ENCODE peak calls at places on chromosomes 6 and 20, in eight cellular contexts. J, E, K, W, C, P, Q and T are unnamed samples.

GRCh38 chr6:74410630-74411029 is 714.6 kb downstream of the CD109 start:
- DNase-seq in J (peak; percentile 3), E (no peak), K (no peak), W (peak; percentile 62), C (no peak), P (no peak), Q (no peak), T (peak; percentile 7)

GRCh38 chr6:28443112-28443773 is at the start of gene ZSCAN23:
- DNase-seq in J (peak; percentile 90), E (peak; percentile 69), K (peak; percentile 85), W (peak; percentile 48), C (peak; percentile 94), P (peak; percentile 92), Q (peak; percentile 88), T (peak; percentile 93)

GRCh38 chr6:130075879-130076278 is 57.5 kb downstream of the L3MBTL3 start:
- DNase-seq in J (peak; percentile 8), E (no peak), K (no peak), W (no peak), C (no peak), P (no peak), Q (no peak), T (peak; percentile 30)

GRCh38 chr6:167469655-167470054 is 144.8 kb downstream of the TTLL2 start:
- DNase-seq in J (no peak), E (no peak), K (no peak), W (no peak), C (no peak), P (no peak), Q (no peak), T (no peak)

GRCh38 chr6:139977887-139978332 is 603.5 kb upstream of the CITED2 start:
- DNase-seq in J (peak; percentile 62), E (no peak), K (no peak), W (peak; percentile 76), C (peak; percentile 96), P (no peak), Q (peak; percentile 89), T (peak; percentile 75)

GRCh38 chr20:50678213-50678898 is 13.0 kb downstream of the RIPOR3 start:
- DNase-seq in J (no peak), E (peak; percentile 81), K (peak; percentile 86), W (no peak), C (peak; percentile 85), P (no peak), Q (peak; percentile 75), T (no peak)

GRCh38 chr20:63246490-63247284 is 7.6 kb downstream of the NKAIN4 start:
- DNase-seq in J (no peak), E (peak; percentile 81), K (peak; percentile 91), W (no peak), C (no peak), P (no peak), Q (no peak), T (no peak)

GRCh38 chr6:15769471-15770088 is 106.8 kb upstream of the DTNBP1 start:
- DNase-seq in J (peak; percentile 11), E (no peak), K (no peak), W (no peak), C (no peak), P (no peak), Q (no peak), T (no peak)

GRCh38 chr6:88605271-88605670 is 358.1 kb downstream of the RNGTT start:
- DNase-seq in J (no peak), E (no peak), K (no peak), W (no peak), C (no peak), P (no peak), Q (no peak), T (no peak)

GRCh38 chr20:1266167-1266973 is at the start of gene SNPH:
- DNase-seq in J (peak; percentile 75), E (peak; percentile 83), K (peak; percentile 82), W (no peak), C (peak; percentile 79), P (peak; percentile 73), Q (peak; percentile 82), T (peak; percentile 68)

GRCh38 chr20:1265916-1266166 is 253 bp upstream of the SNPH start:
- DNase-seq in J (no peak), E (no peak), K (no peak), W (no peak), C (no peak), P (no peak), Q (no peak), T (no peak)

GRCh38 chr20:1265226-1265915 is 723 bp upstream of the SNPH start:
- DNase-seq in J (no peak), E (no peak), K (no peak), W (no peak), C (no peak), P (no peak), Q (no peak), T (no peak)

GRCh38 chr20:1267809-1268374 is 1.8 kb downstream of the SNPH start:
- DNase-seq in J (no peak), E (no peak), K (no peak), W (no peak), C (no peak), P (no peak), Q (no peak), T (no peak)

DNA sequence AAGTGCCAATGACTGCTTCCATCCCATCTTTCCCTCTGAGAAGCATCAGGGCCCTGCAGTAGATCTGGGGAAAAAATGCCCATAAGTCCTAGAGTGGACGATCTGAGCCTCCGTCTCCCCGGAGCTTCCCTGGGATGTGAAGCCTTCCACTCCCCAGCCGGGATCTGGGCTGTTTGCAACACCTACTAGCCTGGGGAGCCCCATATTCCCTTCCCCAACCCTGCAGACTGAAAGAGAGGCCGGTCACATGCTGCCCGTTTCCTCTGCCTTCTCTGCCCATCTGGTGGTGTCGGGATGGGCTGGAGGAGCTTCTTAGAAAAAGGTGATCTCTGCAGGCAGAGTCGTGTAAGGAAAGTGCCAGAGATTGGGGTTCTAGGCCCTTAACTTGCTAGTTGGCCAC is 1.1 kb downstream of the SNPH start:
- DNase-seq in J (no peak), E (no peak), K (no peak), W (no peak), C (no peak), P (no peak), Q (no peak), T (no peak)
- H3K4me3 ChIP-seq in J (peak overlapping the region; percentile 51), E (peak overlapping the region; percentile 90), K (peak overlapping the region; percentile 49), W (peak overlapping the region; percentile 75), C (peak overlapping the region; percentile 72), P (peak overlapping the region; percentile 69), Q (peak overlapping the region; percentile 64), T (peak overlapping the region; percentile 60)

DNA sequence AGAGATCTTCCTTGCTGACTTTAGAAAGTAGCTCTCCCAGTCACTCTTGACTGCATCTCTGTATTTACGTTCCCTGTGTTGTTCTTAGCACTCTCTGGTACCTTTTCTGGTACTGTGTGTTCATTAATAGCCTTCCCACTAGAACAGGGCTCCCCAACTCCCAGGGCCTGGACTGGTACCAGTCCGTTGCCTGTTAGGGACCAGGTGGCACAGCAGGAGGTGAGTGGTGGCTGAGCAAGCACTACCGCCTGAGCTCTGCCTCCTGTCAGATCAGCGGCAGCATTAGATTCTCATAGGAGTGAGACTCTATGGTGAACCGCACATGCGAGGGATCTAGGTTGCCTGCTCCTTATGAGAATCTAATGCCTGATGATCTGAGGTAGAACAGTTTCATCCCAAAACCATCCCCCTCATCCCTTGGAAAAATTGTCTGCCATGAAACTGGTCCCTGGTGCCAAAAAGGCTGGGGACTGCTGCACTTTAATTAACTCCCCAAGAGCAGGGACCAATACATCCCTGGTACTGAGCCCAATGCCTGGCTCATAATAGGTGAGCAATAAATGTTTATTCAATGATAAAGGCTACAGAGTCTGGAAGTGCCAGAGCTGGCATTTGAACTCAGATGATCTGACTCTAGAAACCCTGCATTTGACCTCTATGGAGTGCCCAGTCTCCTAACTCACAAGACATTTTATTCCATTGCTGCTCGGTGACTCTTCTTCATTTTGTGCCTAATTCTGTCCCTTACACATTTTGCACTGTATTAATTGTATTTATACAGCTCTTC is 11.0 kb downstream of the UTRN start:
- DNase-seq in J (no peak), E (no peak), K (no peak), W (no peak), C (no peak), P (no peak), Q (no peak), T (no peak)
- H3K4me3 ChIP-seq in J (no peak overlapping the region), E (no peak overlapping the region), K (no peak overlapping the region), W (no peak overlapping the region), C (no peak overlapping the region), P (no peak overlapping the region), Q (no peak overlapping the region), T (no peak overlapping the region)

GRCh38 chr6:117917176-117917575 is 10.1 kb downstream of the SLC35F1 start:
- DNase-seq in J (no peak), E (no peak), K (no peak), W (no peak), C (no peak), P (no peak), Q (no peak), T (no peak)

GRCh38 chr6:117918454-117918853 is 11.4 kb downstream of the SLC35F1 start:
- DNase-seq in J (no peak), E (no peak), K (no peak), W (no peak), C (no peak), P (no peak), Q (no peak), T (no peak)

GRCh38 chr6:117920493-117920845 is 13.4 kb downstream of the SLC35F1 start:
- DNase-seq in J (no peak), E (no peak), K (no peak), W (no peak), C (no peak), P (no peak), Q (no peak), T (no peak)

GRCh38 chr6:117916483-117916882 is 9.4 kb downstream of the SLC35F1 start:
- DNase-seq in J (no peak), E (no peak), K (no peak), W (no peak), C (no peak), P (no peak), Q (no peak), T (no peak)

DNA sequence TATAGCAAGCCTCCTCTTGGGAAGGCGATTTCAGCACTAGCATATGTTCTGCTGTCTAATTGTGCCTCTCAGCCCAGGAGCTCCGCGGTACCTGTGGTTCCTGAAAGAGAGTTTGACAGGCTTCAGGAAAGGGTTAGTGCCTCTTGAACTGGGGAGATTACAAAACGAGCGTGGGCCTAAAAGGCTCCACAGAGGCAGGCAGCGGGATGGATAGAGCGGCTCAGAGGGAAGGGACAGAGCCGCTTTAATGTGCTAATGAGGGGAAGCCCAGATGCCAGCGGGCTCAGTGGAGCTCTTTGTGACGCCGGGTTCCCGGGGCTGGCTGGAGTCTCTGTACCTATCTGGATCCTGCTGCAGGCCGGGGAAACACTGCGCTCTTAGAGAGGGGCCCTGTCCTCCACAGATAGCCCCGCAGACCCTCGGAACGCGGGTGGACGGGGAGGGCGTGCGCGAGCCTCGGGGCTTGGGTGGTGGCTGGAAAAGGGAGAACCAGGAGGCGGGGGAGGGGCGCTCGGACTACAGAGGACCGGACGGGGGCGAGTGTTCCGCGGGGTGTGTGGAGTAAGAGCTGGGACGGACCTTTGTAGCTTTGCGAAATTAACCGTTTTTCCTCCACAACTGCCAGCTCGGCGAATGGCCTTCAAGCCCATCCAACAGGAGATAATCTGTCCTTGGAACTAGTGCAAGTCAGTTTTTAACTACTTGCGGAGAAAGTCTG is 12.9 kb downstream of the SLC35F1 start:
- DNase-seq in J (no peak), E (peak; percentile 63), K (peak; percentile 68), W (no peak), C (no peak), P (no peak), Q (no peak), T (no peak)
- H3K4me3 ChIP-seq in J (no peak overlapping the region), E (peak overlapping the region; percentile 44), K (no peak overlapping the region), W (no peak overlapping the region), C (no peak overlapping the region), P (no peak overlapping the region), Q (no peak overlapping the region), T (no peak overlapping the region)

GRCh38 chr6:73299171-73300073 is 36.4 kb upstream of the KHDC1 start:
- DNase-seq in J (peak; percentile 12), E (no peak), K (no peak), W (no peak), C (no peak), P (no peak), Q (no peak), T (no peak)

GRCh38 chr6:73302339-73302738 is 39.3 kb upstream of the KHDC1 start:
- DNase-seq in J (no peak), E (no peak), K (no peak), W (no peak), C (no peak), P (no peak), Q (no peak), T (no peak)
- H3K4me3 ChIP-seq in J (no peak overlapping the region), E (no peak overlapping the region), K (no peak overlapping the region), W (no peak overlapping the region), C (no peak overlapping the region), P (no peak overlapping the region), Q (no peak overlapping the region), T (no peak overlapping the region)